ENCODE peak calls at places on chromosomes 11 and 22, in four cellular contexts. V is IMR-90, L is mesendoderm, K is mesenchymal stem cell. N is an unnamed sample.

GRCh38 chr11:34366522-34366921 is 8.7 kb upstream of the ABTB2 start:
- DNase-seq in V (no peak), L (peak; percentile 27), K (no peak), N (peak; percentile 63)

GRCh38 chr22:20957118-20957690 is 9.9 kb upstream of the AIFM3 start:
- DNase-seq in V (no peak), L (peak; percentile 48), K (peak; percentile 29), N (peak; percentile 63)

GRCh38 chr11:12083380-12083779 is 27.0 kb upstream of the MICAL2 start:
- DNase-seq in V (no peak), L (peak; percentile 29), K (no peak), N (peak; percentile 49)

GRCh38 chr22:43209523-43209890 is 22.6 kb upstream of the TTLL12 start:
- DNase-seq in V (no peak), L (no peak), K (no peak), N (no peak)

GRCh38 chr22:42747701-42748513 is 27.2 kb upstream of the A4GALT start:
- DNase-seq in V (peak; percentile 76), L (peak; percentile 44), K (peak; percentile 96), N (no peak)

GRCh38 chr11:112174789-112175595 is at the start of gene BCO2:
- DNase-seq in V (peak; percentile 71), L (peak; percentile 70), K (peak; percentile 96), N (peak; percentile 83)

GRCh38 chr11:44003736-44004451 is 43.9 kb upstream of the ACCSL start:
- DNase-seq in V (no peak), L (no peak), K (no peak), N (no peak)

GRCh38 chr11:132576706-132577105 is 955.6 kb downstream of the OPCML start:
- DNase-seq in V (peak; percentile 97), L (peak; percentile 95), K (peak; percentile 97), N (peak; percentile 41)

GRCh38 chr11:91922846-91923245 is 301.8 kb upstream of the FAT3 start:
- DNase-seq in V (no peak), L (no peak), K (no peak), N (no peak)

GRCh38 chr22:49595465-49596078 is 232.1 kb downstream of the BRD1 start:
- DNase-seq in V (no peak), L (no peak), K (no peak), N (no peak)

GRCh38 chr22:35894937-35895708 is 133.5 kb downstream of the RBFOX2 start:
- DNase-seq in V (peak; percentile 79), L (no peak), K (peak; percentile 85), N (peak; percentile 75)

GRCh38 chr11:71354394-71355105 is 93.6 kb downstream of the DHCR7 start:
- DNase-seq in V (no peak), L (no peak), K (no peak), N (no peak)

GRCh38 chr11:42311504-42311903 is 852.1 kb upstream of the LRRC4C start:
- DNase-seq in V (no peak), L (no peak), K (no peak), N (no peak)

GRCh38 chr11:32962016-32962415 is 53.7 kb upstream of the DEPDC7 start:
- DNase-seq in V (peak; percentile 10), L (no peak), K (peak; percentile 70), N (peak; percentile 28)

GRCh38 chr11:128868851-128869671 is 2.0 kb upstream of the KCNJ1 start:
- DNase-seq in V (no peak), L (no peak), K (no peak), N (no peak)

GRCh38 chr22:20019661-20020532 is 1.0 kb upstream of the TANGO2 start:
- DNase-seq in V (no peak), L (no peak), K (no peak), N (no peak)

GRCh38 chr11:96180341-96180740 is 162.7 kb downstream of the MAML2 start:
- DNase-seq in V (no peak), L (peak; percentile 25), K (no peak), N (no peak)

GRCh38 chr11:57800444-57801184 is 39.0 kb downstream of the CTNND1 start:
- DNase-seq in V (peak; percentile 74), L (peak; percentile 97), K (peak; percentile 82), N (peak; percentile 22)

GRCh38 chr11:3840870-3841425 is at the start of gene RHOG:
- DNase-seq in V (peak; percentile 76), L (peak; percentile 85), K (peak; percentile 92), N (peak; percentile 69)

GRCh38 chr11:33642461-33643166 is 58.0 kb downstream of the C11orf91 start:
- DNase-seq in V (no peak), L (no peak), K (no peak), N (no peak)

GRCh38 chr11:72669527-72669926 is 4.7 kb downstream of the PDE2A start:
- DNase-seq in V (no peak), L (no peak), K (no peak), N (no peak)

GRCh38 chr11:97751952-97752351 is 1268.8 kb upstream of the CNTN5 start:
- DNase-seq in V (no peak), L (no peak), K (no peak), N (no peak)
- H4K8ac ChIP-seq in V (no peak overlapping the region), L (no peak overlapping the region), K (no peak overlapping the region), N (no peak overlapping the region)

DNA sequence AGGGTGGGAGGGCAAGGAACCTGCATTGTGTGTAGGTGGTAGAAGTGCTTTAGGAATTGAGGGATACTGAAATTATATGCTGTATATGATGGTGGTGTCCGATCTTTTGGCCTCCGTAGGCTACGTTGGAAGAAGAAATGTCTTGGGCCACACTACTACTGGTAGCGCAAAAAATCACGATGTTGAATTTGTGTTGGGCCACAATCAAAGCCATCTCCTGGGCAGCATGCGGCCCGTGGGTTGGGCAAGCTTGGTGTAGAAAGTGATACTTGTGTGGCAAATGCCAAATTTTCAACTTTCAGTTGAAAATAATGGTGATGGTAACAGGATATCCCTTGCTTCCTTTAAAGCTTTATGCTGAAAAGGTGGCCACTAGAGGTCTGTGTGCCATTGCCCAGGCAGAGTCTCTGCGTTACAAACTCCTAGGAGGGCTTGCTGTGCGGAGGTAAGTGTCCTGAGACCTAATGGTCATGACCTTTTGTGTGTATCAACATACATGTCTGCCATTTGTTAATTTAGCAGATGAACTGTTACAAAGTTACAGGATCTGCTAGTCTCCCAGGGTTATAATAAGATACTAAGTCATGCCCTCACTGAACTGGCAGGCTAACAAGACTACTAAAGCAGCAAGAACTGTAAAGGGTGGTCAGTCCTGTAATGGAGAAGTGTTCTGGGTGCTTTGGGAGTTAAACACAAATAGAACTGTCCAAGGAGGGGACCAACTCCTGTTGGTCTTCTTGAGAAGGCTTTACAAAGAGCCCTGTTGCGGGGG is 2.9 kb downstream of the RPS3 start:
- DNase-seq in V (no peak), L (no peak), K (no peak), N (no peak)
- H3K4me3 ChIP-seq in V (no peak overlapping the region), L (peak overlapping the region; percentile 9), K (peak overlapping the region; percentile 89), N (no peak overlapping the region)

GRCh38 chr11:8356731-8357504 is 93.2 kb upstream of the LMO1 start:
- DNase-seq in V (no peak), L (no peak), K (no peak), N (no peak)

GRCh38 chr11:8359521-8359920 is 95.8 kb upstream of the LMO1 start:
- DNase-seq in V (no peak), L (no peak), K (no peak), N (no peak)

GRCh38 chr11:8356216-8356615 is 92.5 kb upstream of the LMO1 start:
- DNase-seq in V (no peak), L (no peak), K (no peak), N (no peak)

GRCh38 chr11:8357891-8358566 is 94.4 kb upstream of the LMO1 start:
- DNase-seq in V (no peak), L (peak; percentile 40), K (no peak), N (no peak)

GRCh38 chr11:8357505-8357888 is 93.8 kb upstream of the LMO1 start:
- DNase-seq in V (no peak), L (no peak), K (no peak), N (no peak)
- H3K4me2 ChIP-seq in V (no peak overlapping the region), L (no peak overlapping the region), K (no peak overlapping the region), N (no peak overlapping the region)

GRCh38 chr11:68303982-68304780 is 8.2 kb upstream of the LRP5 start:
- DNase-seq in V (no peak), L (no peak), K (no peak), N (no peak)
- H4K8ac ChIP-seq in V (no peak overlapping the region), L (no peak overlapping the region), K (no peak overlapping the region), N (no peak overlapping the region)

GRCh38 chr22:29224121-29224858 is 18.6 kb downstream of the EMID1 start:
- DNase-seq in V (no peak), L (no peak), K (no peak), N (no peak)
- H3K4me3 ChIP-seq in V (no peak overlapping the region), L (no peak overlapping the region), K (no peak overlapping the region), N (no peak overlapping the region)

GRCh38 chr11:1271927-1272326 is 37.5 kb downstream of the TOLLIP start:
- DNase-seq in V (no peak), L (no peak), K (no peak), N (no peak)

GRCh38 chr11:1271406-1271805 is 38.0 kb downstream of the TOLLIP start:
- DNase-seq in V (no peak), L (no peak), K (no peak), N (no peak)

GRCh38 chr11:1271002-1271401 is 38.4 kb downstream of the TOLLIP start:
- DNase-seq in V (peak; percentile 12), L (peak; percentile 67), K (peak; percentile 7), N (no peak)

GRCh38 chr11:1269957-1270356 is 39.5 kb downstream of the TOLLIP start:
- DNase-seq in V (no peak), L (no peak), K (no peak), N (no peak)

GRCh38 chr11:1270476-1270875 is 39.0 kb downstream of the TOLLIP start:
- DNase-seq in V (no peak), L (no peak), K (no peak), N (no peak)
- H3K4me2 ChIP-seq in V (no peak overlapping the region), L (no peak overlapping the region), K (no peak overlapping the region), N (no peak overlapping the region)

GRCh38 chr11:116835042-116835772 is 2.2 kb downstream of the APOA1 start:
- DNase-seq in V (no peak), L (no peak), K (no peak), N (no peak)
- H4K8ac ChIP-seq in V (peak overlapping the region; percentile 58), L (no peak overlapping the region), K (peak overlapping the region; percentile 83), N (no peak overlapping the region)

GRCh38 chr11:61828379-61828628 is 204 bp downstream of the FADS2 start:
- DNase-seq in V (no peak), L (no peak), K (no peak), N (no peak)
- H3K4me3 ChIP-seq in V (peak overlapping the region; percentile 72), L (peak overlapping the region; percentile 98), K (peak overlapping the region; percentile 87), N (peak overlapping the region; percentile 92)

DNA sequence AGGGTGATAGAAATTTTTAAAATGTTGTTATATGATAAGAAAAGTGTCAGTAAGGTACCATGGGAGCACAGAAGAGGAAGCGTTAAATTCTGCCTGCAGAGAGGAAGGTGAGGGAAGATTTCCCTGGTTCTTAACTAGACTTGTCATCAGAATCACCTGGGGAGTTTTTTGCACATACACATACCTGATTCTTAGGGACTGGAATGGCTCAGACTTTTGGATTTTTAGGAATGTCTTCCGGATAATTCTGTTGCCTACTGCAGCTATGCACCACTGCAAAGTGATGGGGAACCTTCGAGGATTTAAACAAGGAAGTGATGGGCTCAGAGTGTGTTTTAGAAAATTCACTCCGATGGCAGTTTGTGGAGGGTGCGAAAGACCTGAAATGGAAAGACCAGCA is 21.9 kb downstream of the STX3 start:
- DNase-seq in V (no peak), L (peak; percentile 49), K (no peak), N (peak; percentile 24)
- H3K4me2 ChIP-seq in V (no peak overlapping the region), L (no peak overlapping the region), K (no peak overlapping the region), N (no peak overlapping the region)

GRCh38 chr22:39252461-39253391 is 7.9 kb upstream of the PDGFB start:
- DNase-seq in V (peak; percentile 25), L (peak; percentile 71), K (no peak), N (no peak)
- H4K8ac ChIP-seq in V (peak overlapping the region; percentile 74), L (no peak overlapping the region), K (peak overlapping the region; percentile 22), N (peak overlapping the region; percentile 25)